ENCODE peak calls at places on chromosome 22, in seven cellular contexts. U is AML-193; Z is stimulated activated CD4-positive, alpha-beta T cell treated with anti-CD3 and anti-CD28 coated beads, Interleukin-4, amount 100 ng/mL, for 24 hours; H is NCI-H748 treated with DMSO at 0.1 percent for 48 hours; Q is T-helper 2 cell; P is substantia nigra; V is AG08396. A is an unnamed sample.

GRCh38 chr22:26953380-26953807 is 296.0 kb downstream of the MIAT start:
- DNase-seq in U (no peak), Z (no peak), H (no peak), Q (no peak), P (no peak), V (no peak), A (no peak)

GRCh38 chr22:36036167-36036624 is 7.6 kb upstream of the RBFOX2 start:
- DNase-seq in U (no peak), Z (no peak), H (peak), Q (no peak), P (no peak), V (no peak), A (no peak)

GRCh38 chr22:50267591-50268390 is 2.4 kb downstream of the MAPK11 start:
- DNase-seq in U (no peak), Z (peak), H (no peak), Q (no peak), P (no peak), V (peak), A (no peak)

GRCh38 chr22:22201185-22201924 is 43.2 kb upstream of the VPREB1 start:
- DNase-seq in U (no peak), Z (peak), H (no peak), Q (peak), P (no peak), V (no peak), A (peak)

GRCh38 chr22:42799462-42800405 is 57.3 kb downstream of the ARFGAP3 start:
- DNase-seq in U (no peak), Z (no peak), H (no peak), Q (no peak), P (no peak), V (no peak), A (no peak)

GRCh38 chr22:39967996-39968968 is 8.1 kb downstream of the TMA7B start:
- DNase-seq in U (no peak), Z (no peak), H (no peak), Q (no peak), P (no peak), V (no peak), A (no peak)

GRCh38 chr22:29478326-29479276 is 1.4 kb upstream of the NEFH start:
- DNase-seq in U (peak), Z (peak), H (no peak), Q (no peak), P (peak), V (peak), A (no peak)

GRCh38 chr22:45226681-45227186 is 14.0 kb downstream of the KIAA0930 start:
- DNase-seq in U (peak), Z (no peak), H (no peak), Q (no peak), P (peak), V (peak), A (peak)

GRCh38 chr22:30969532-30970355 is 679 bp downstream of the TUG1 start:
- DNase-seq in U (peak), Z (peak), H (no peak), Q (peak), P (no peak), V (peak), A (peak)

GRCh38 chr22:50523458-50523805 is 2.0 kb downstream of the SCO2 start:
- DNase-seq in U (no peak), Z (no peak), H (no peak), Q (no peak), P (no peak), V (no peak), A (no peak)

GRCh38 chr22:49429066-49429465 is 398.6 kb downstream of the BRD1 start:
- DNase-seq in U (no peak), Z (no peak), H (no peak), Q (no peak), P (no peak), V (no peak), A (no peak)

GRCh38 chr22:48740731-48741405 is 1086.8 kb downstream of the BRD1 start:
- DNase-seq in U (no peak), Z (no peak), H (no peak), Q (no peak), P (no peak), V (no peak), A (no peak)

GRCh38 chr22:21646608-21647590 is 4.8 kb downstream of the SDF2L1 start:
- DNase-seq in U (peak), Z (peak), H (peak), Q (peak), P (peak), V (peak), A (no peak)

GRCh38 chr22:42892571-42893316 is 35.7 kb upstream of the ARFGAP3 start:
- DNase-seq in U (no peak), Z (no peak), H (no peak), Q (no peak), P (no peak), V (no peak), A (peak)

GRCh38 chr22:23652286-23652685 is 20.2 kb upstream of the DRICH1 start:
- DNase-seq in U (no peak), Z (no peak), H (no peak), Q (no peak), P (no peak), V (no peak), A (no peak)

GRCh38 chr22:49717322-49717919 is 110.3 kb downstream of the BRD1 start:
- DNase-seq in U (no peak), Z (no peak), H (no peak), Q (no peak), P (no peak), V (no peak), A (no peak)

GRCh38 chr22:31730344-31730711 is 19.6 kb downstream of the PRR14L start:
- DNase-seq in U (no peak), Z (no peak), H (no peak), Q (no peak), P (no peak), V (no peak), A (no peak)

GRCh38 chr22:26656896-26657851 is at the start of gene MIAT:
- DNase-seq in U (no peak), Z (peak), H (peak), Q (peak), P (no peak), V (peak), A (no peak)

GRCh38 chr22:34902335-34902734 is 163.6 kb upstream of the ISX start:
- DNase-seq in U (no peak), Z (no peak), H (no peak), Q (no peak), P (no peak), V (no peak), A (no peak)

GRCh38 chr22:19287889-19288288 is 3.6 kb downstream of the CLTCL1 start:
- DNase-seq in U (no peak), Z (no peak), H (no peak), Q (no peak), P (no peak), V (peak), A (no peak)

GRCh38 chr22:43044402-43044801 is 29.5 kb upstream of the PACSIN2 start:
- DNase-seq in U (no peak), Z (no peak), H (no peak), Q (no peak), P (no peak), V (no peak), A (no peak)

GRCh38 chr22:29756341-29756740 is 10.5 kb downstream of the ZMAT5 start:
- DNase-seq in U (no peak), Z (no peak), H (no peak), Q (no peak), P (no peak), V (no peak), A (no peak)

GRCh38 chr22:37804502-37804885 is 3.2 kb upstream of the GCAT start:
- DNase-seq in U (no peak), Z (no peak), H (no peak), Q (no peak), P (no peak), V (no peak), A (no peak)

GRCh38 chr22:20552450-20552894 is 45.1 kb downstream of the MED15 start:
- DNase-seq in U (no peak), Z (no peak), H (no peak), Q (no peak), P (peak), V (no peak), A (no peak)

GRCh38 chr22:48362736-48363404 is 1464.8 kb downstream of the BRD1 start:
- DNase-seq in U (no peak), Z (no peak), H (no peak), Q (no peak), P (no peak), V (no peak), A (no peak)

GRCh38 chr22:39487826-39488520 is 14.1 kb upstream of the MIEF1 start:
- DNase-seq in U (no peak), Z (no peak), H (no peak), Q (no peak), P (no peak), V (no peak), A (no peak)

GRCh38 chr22:43346521-43346929 is 3.4 kb upstream of the SCUBE1 start:
- DNase-seq in U (peak), Z (peak), H (no peak), Q (peak), P (peak), V (peak), A (peak)

GRCh38 chr22:47204002-47204979 is 441.8 kb downstream of the TBC1D22A start:
- DNase-seq in U (no peak), Z (peak), H (no peak), Q (no peak), P (no peak), V (no peak), A (no peak)

GRCh38 chr22:47056361-47056760 is 293.9 kb downstream of the TBC1D22A start:
- DNase-seq in U (no peak), Z (no peak), H (no peak), Q (no peak), P (no peak), V (no peak), A (no peak)

GRCh38 chr22:28299760-28300159 is 379.9 kb downstream of the TTC28 start:
- DNase-seq in U (no peak), Z (no peak), H (no peak), Q (no peak), P (peak), V (no peak), A (no peak)